ENCODE peak calls at places on chromosomes 13 and 19, in eight cellular contexts. One of them, this sample, is unnamed.

GRCh38 chr13:27374650-27375049 is 49.8 kb upstream of the GTF3A start:
- DNase-seq in stimulated activated CD4-positive, alpha-beta T cell treated with anti-CD3 and anti-CD28 coated beads, Interleukin-15, amount 100 ng/mL, for 1 hour: no peak
- DNase-seq in choroid plexus epithelial cell: peak; percentile 91
- DNase-seq in occipital lobe: peak; percentile 7
- DNase-seq in cardiac fibroblast: peak; percentile 85
- DNase-seq in CD4-positive, alpha-beta T cell: peak; percentile 36
- DNase-seq in NCI-H1694: peak; percentile 71
- DNase-seq in CD4-positive, CD25-positive, alpha-beta regulatory T cell: peak; percentile 24
- DNase-seq in this sample: peak; percentile 69

GRCh38 chr19:18742838-18743237 is 48.3 kb downstream of the COMP start:
- DNase-seq in stimulated activated CD4-positive, alpha-beta T cell treated with anti-CD3 and anti-CD28 coated beads, Interleukin-15, amount 100 ng/mL, for 1 hour: no peak
- DNase-seq in choroid plexus epithelial cell: no peak
- DNase-seq in occipital lobe: no peak
- DNase-seq in cardiac fibroblast: no peak
- DNase-seq in CD4-positive, alpha-beta T cell: no peak
- DNase-seq in NCI-H1694: no peak
- DNase-seq in CD4-positive, CD25-positive, alpha-beta regulatory T cell: no peak
- DNase-seq in this sample: no peak

GRCh38 chr13:113630804-113631203 is 27.2 kb downstream of the ATP4B start:
- DNase-seq in stimulated activated CD4-positive, alpha-beta T cell treated with anti-CD3 and anti-CD28 coated beads, Interleukin-15, amount 100 ng/mL, for 1 hour: no peak
- DNase-seq in choroid plexus epithelial cell: no peak
- DNase-seq in occipital lobe: no peak
- DNase-seq in cardiac fibroblast: no peak
- DNase-seq in CD4-positive, alpha-beta T cell: no peak
- DNase-seq in NCI-H1694: no peak
- DNase-seq in CD4-positive, CD25-positive, alpha-beta regulatory T cell: no peak
- DNase-seq in this sample: peak; percentile 10

GRCh38 chr13:112960671-112961070 is 8.3 kb upstream of the MCF2L start:
- DNase-seq in stimulated activated CD4-positive, alpha-beta T cell treated with anti-CD3 and anti-CD28 coated beads, Interleukin-15, amount 100 ng/mL, for 1 hour: no peak
- DNase-seq in choroid plexus epithelial cell: no peak
- DNase-seq in occipital lobe: no peak
- DNase-seq in cardiac fibroblast: no peak
- DNase-seq in CD4-positive, alpha-beta T cell: no peak
- DNase-seq in NCI-H1694: no peak
- DNase-seq in CD4-positive, CD25-positive, alpha-beta regulatory T cell: no peak
- DNase-seq in this sample: no peak

GRCh38 chr19:18428837-18429674 is 8.9 kb downstream of the ISYNA1 start:
- DNase-seq in stimulated activated CD4-positive, alpha-beta T cell treated with anti-CD3 and anti-CD28 coated beads, Interleukin-15, amount 100 ng/mL, for 1 hour: peak; percentile 56
- DNase-seq in choroid plexus epithelial cell: peak; percentile 96
- DNase-seq in occipital lobe: no peak
- DNase-seq in cardiac fibroblast: peak; percentile 79
- DNase-seq in CD4-positive, alpha-beta T cell: peak; percentile 78
- DNase-seq in NCI-H1694: peak; percentile 74
- DNase-seq in CD4-positive, CD25-positive, alpha-beta regulatory T cell: peak; percentile 78
- DNase-seq in this sample: peak; percentile 90

GRCh38 chr19:7179917-7180306 is 110.4 kb downstream of the ZNF557 start:
- DNase-seq in stimulated activated CD4-positive, alpha-beta T cell treated with anti-CD3 and anti-CD28 coated beads, Interleukin-15, amount 100 ng/mL, for 1 hour: no peak
- DNase-seq in choroid plexus epithelial cell: no peak
- DNase-seq in occipital lobe: no peak
- DNase-seq in cardiac fibroblast: no peak
- DNase-seq in CD4-positive, alpha-beta T cell: no peak
- DNase-seq in NCI-H1694: no peak
- DNase-seq in CD4-positive, CD25-positive, alpha-beta regulatory T cell: no peak
- DNase-seq in this sample: no peak

GRCh38 chr13:54287062-54287764 is 1258.6 kb downstream of the OLFM4 start:
- DNase-seq in stimulated activated CD4-positive, alpha-beta T cell treated with anti-CD3 and anti-CD28 coated beads, Interleukin-15, amount 100 ng/mL, for 1 hour: no peak
- DNase-seq in choroid plexus epithelial cell: no peak
- DNase-seq in occipital lobe: no peak
- DNase-seq in cardiac fibroblast: no peak
- DNase-seq in CD4-positive, alpha-beta T cell: no peak
- DNase-seq in NCI-H1694: no peak
- DNase-seq in CD4-positive, CD25-positive, alpha-beta regulatory T cell: no peak
- DNase-seq in this sample: no peak

GRCh38 chr19:28511655-28512054 is 701.3 kb downstream of the UQCRFS1 start:
- DNase-seq in stimulated activated CD4-positive, alpha-beta T cell treated with anti-CD3 and anti-CD28 coated beads, Interleukin-15, amount 100 ng/mL, for 1 hour: no peak
- DNase-seq in choroid plexus epithelial cell: no peak
- DNase-seq in occipital lobe: no peak
- DNase-seq in cardiac fibroblast: no peak
- DNase-seq in CD4-positive, alpha-beta T cell: no peak
- DNase-seq in NCI-H1694: no peak
- DNase-seq in CD4-positive, CD25-positive, alpha-beta regulatory T cell: no peak
- DNase-seq in this sample: no peak

GRCh38 chr19:38735257-38735686 is 9.0 kb downstream of the CAPN12 start:
- DNase-seq in stimulated activated CD4-positive, alpha-beta T cell treated with anti-CD3 and anti-CD28 coated beads, Interleukin-15, amount 100 ng/mL, for 1 hour: no peak
- DNase-seq in choroid plexus epithelial cell: no peak
- DNase-seq in occipital lobe: no peak
- DNase-seq in cardiac fibroblast: no peak
- DNase-seq in CD4-positive, alpha-beta T cell: no peak
- DNase-seq in NCI-H1694: no peak
- DNase-seq in CD4-positive, CD25-positive, alpha-beta regulatory T cell: peak; percentile 38
- DNase-seq in this sample: no peak

GRCh38 chr13:93496985-93497673 is 270.5 kb downstream of the GPC6 start:
- DNase-seq in stimulated activated CD4-positive, alpha-beta T cell treated with anti-CD3 and anti-CD28 coated beads, Interleukin-15, amount 100 ng/mL, for 1 hour: no peak
- DNase-seq in choroid plexus epithelial cell: peak; percentile 27
- DNase-seq in occipital lobe: no peak
- DNase-seq in cardiac fibroblast: peak; percentile 26
- DNase-seq in CD4-positive, alpha-beta T cell: no peak
- DNase-seq in NCI-H1694: peak; percentile 67
- DNase-seq in CD4-positive, CD25-positive, alpha-beta regulatory T cell: no peak
- DNase-seq in this sample: no peak

GRCh38 chr13:106212436-106213010 is 322.9 kb downstream of the EFNB2 start:
- DNase-seq in stimulated activated CD4-positive, alpha-beta T cell treated with anti-CD3 and anti-CD28 coated beads, Interleukin-15, amount 100 ng/mL, for 1 hour: no peak
- DNase-seq in choroid plexus epithelial cell: no peak
- DNase-seq in occipital lobe: no peak
- DNase-seq in cardiac fibroblast: no peak
- DNase-seq in CD4-positive, alpha-beta T cell: no peak
- DNase-seq in NCI-H1694: no peak
- DNase-seq in CD4-positive, CD25-positive, alpha-beta regulatory T cell: no peak
- DNase-seq in this sample: no peak

This sample was measured in left cardiac atrium.